ENCODE peak calls at places on chromosome 1, in seven cellular contexts. O is GDM1, P is RPMI7951, M is C1 segment of cervical spinal cord, I is amniotic stem cell, N is GF-D8, F is GM23338. R is an unnamed sample.

GRCh38 chr1:53412285-53413174 is 46.7 kb upstream of the DMRTB1 start:
- DNase-seq in O (no peak), P (no peak), M (no peak), I (no peak), N (no peak), F (no peak), R (no peak)

GRCh38 chr1:196063307-196063706 is 544.9 kb downstream of the KCNT2 start:
- DNase-seq in O (no peak), P (no peak), M (no peak), I (no peak), N (no peak), F (no peak), R (no peak)

GRCh38 chr1:203695116-203695515 is 68.5 kb downstream of the ATP2B4 start:
- DNase-seq in O (no peak), P (no peak), M (no peak), I (no peak), N (no peak), F (no peak), R (no peak)

GRCh38 chr1:23613191-23614126 is 54.2 kb upstream of the ID3 start:
- DNase-seq in O (no peak), P (no peak), M (no peak), I (no peak), N (no peak), F (no peak), R (no peak)

GRCh38 chr1:228735871-228736586 is 750 bp downstream of the RHOU start:
- DNase-seq in O (no peak), P (no peak), M (no peak), I (no peak), N (no peak), F (peak; percentile 74), R (no peak)

GRCh38 chr1:242245255-242245654 is 246.4 kb upstream of the MAP1LC3C start:
- DNase-seq in O (no peak), P (no peak), M (peak; percentile 37), I (no peak), N (no peak), F (peak; percentile 18), R (peak; percentile 36)

GRCh38 chr1:64186138-64186897 is 17.1 kb upstream of the UBE2U start:
- DNase-seq in O (no peak), P (no peak), M (no peak), I (no peak), N (no peak), F (no peak), R (no peak)

GRCh38 chr1:27884182-27884954 is 12.0 kb downstream of the THEMIS2 start:
- DNase-seq in O (no peak), P (no peak), M (no peak), I (no peak), N (no peak), F (no peak), R (no peak)

GRCh38 chr1:188017921-188018320 is 1189.2 kb downstream of the PLA2G4A start:
- DNase-seq in O (no peak), P (no peak), M (no peak), I (no peak), N (no peak), F (no peak), R (no peak)

R was measured in hippocampal formation.